ENCODE peak calls at places on chromosomes 16 and 17, in six cellular contexts. R, T, B, D, W and V are unnamed samples.

GRCh38 chr16:13391337-13391736 is 489.9 kb downstream of the SHISA9 start:
- DNase-seq in D (no peak), W (no peak), B (no peak), T (no peak), R (no peak), V (peak)

GRCh38 chr17:57480438-57481196 is 224.3 kb downstream of the MSI2 start:
- DNase-seq in B (no peak), W (peak), T (peak), D (peak), R (no peak), V (no peak)

GRCh38 chr17:21008516-21008915 is 34.3 kb downstream of the USP22 start:
- DNase-seq in R (no peak), T (no peak), W (no peak), B (no peak), D (no peak), V (no peak)

GRCh38 chr16:68229431-68230175 is 6.3 kb downstream of the ESRP2 start:
- DNase-seq in B (peak), W (peak), R (peak), D (peak), T (peak), V (no peak)

GRCh38 chr17:6269474-6269873 is 165.4 kb downstream of the AIPL1 start:
- DNase-seq in W (peak), R (peak), B (peak), T (no peak), D (peak), V (no peak)

GRCh38 chr16:84501077-84501735 is 3.3 kb downstream of the MEAK7 start:
- DNase-seq in B (no peak), D (peak), R (peak), T (no peak), W (no peak), V (no peak)

GRCh38 chr17:80931421-80932265 is 60.0 kb upstream of the CHMP6 start:
- DNase-seq in W (no peak), R (no peak), D (peak), B (peak), T (no peak), V (no peak)

GRCh38 chr17:40442392-40443195 is 656 bp upstream of the IGFBP4 start:
- DNase-seq in T (no peak), B (no peak), W (peak), R (peak), D (peak), V (no peak)

GRCh38 chr16:57997176-57997527 is 3.3 kb downstream of the ZNF319 start:
- DNase-seq in B (no peak), W (no peak), T (no peak), D (no peak), R (no peak), V (no peak)

GRCh38 chr17:20073056-20073979 is 64.2 kb downstream of the SPECC1 start:
- DNase-seq in W (peak), B (no peak), R (no peak), D (peak), T (no peak), V (no peak)

GRCh38 chr17:65064452-65065019 is 8.0 kb upstream of the GNA13 start:
- DNase-seq in W (peak), R (peak), D (peak), B (no peak), T (peak), V (no peak)

GRCh38 chr17:47277921-47278320 is 24.3 kb downstream of the ITGB3 start:
- DNase-seq in T (no peak), R (no peak), D (peak), B (no peak), W (no peak), V (no peak)

GRCh38 chr17:73359987-73360410 is 48.2 kb upstream of the CDC42EP4 start:
- DNase-seq in D (no peak), T (peak), R (no peak), W (no peak), B (no peak), V (no peak)

GRCh38 chr17:55263565-55264272 is 1.0 kb upstream of the HLF start:
- DNase-seq in T (no peak), D (no peak), W (no peak), B (no peak), R (no peak), V (no peak)

GRCh38 chr17:15121426-15121825 is 143.7 kb downstream of the PMP22 start:
- DNase-seq in T (no peak), B (no peak), D (peak), W (no peak), R (no peak), V (no peak)

GRCh38 chr16:48054881-48055601 is 100.8 kb downstream of the ABCC12 start:
- DNase-seq in B (peak), R (peak), T (peak), D (peak), W (peak), V (no peak)

GRCh38 chr16:11139624-11140375 is 116.2 kb downstream of the SOCS1 start:
- DNase-seq in R (no peak), D (no peak), B (no peak), T (peak), W (no peak), V (no peak)

GRCh38 chr16:83037102-83037501 is 410.3 kb downstream of the CDH13 start:
- DNase-seq in T (no peak), R (no peak), W (no peak), D (no peak), B (no peak), V (no peak)

GRCh38 chr16:17470871-17471744 is at the start of gene XYLT1:
- DNase-seq in B (no peak), D (peak), W (no peak), T (no peak), R (peak), V (no peak)

GRCh38 chr16:89195521-89196171 is 4.7 kb downstream of the SLC22A31 start:
- DNase-seq in R (no peak), W (no peak), D (no peak), T (no peak), B (no peak), V (no peak)

GRCh38 chr17:48719642-48720262 is 2.6 kb downstream of the PRAC1 start:
- DNase-seq in W (no peak), D (no peak), T (no peak), R (no peak), B (peak), V (no peak)

GRCh38 chr17:29179232-29180036 is 764 bp downstream of the MYO18A start:
- DNase-seq in B (no peak), T (peak), R (peak), W (peak), D (no peak), V (no peak)
- TF ChIP-seq BHLHE40 in B (no peak), T (no peak), R (no peak), W (peak), D (no peak), V (no peak)

GRCh38 chr17:68600123-68600880 is 865 bp downstream of the FAM20A start:
- DNase-seq in D (no peak), W (no peak), B (peak), T (peak), R (peak), V (no peak)
- TF ChIP-seq BHLHE40 in D (no peak), W (no peak), B (no peak), T (no peak), R (no peak), V (no peak)

DNA sequence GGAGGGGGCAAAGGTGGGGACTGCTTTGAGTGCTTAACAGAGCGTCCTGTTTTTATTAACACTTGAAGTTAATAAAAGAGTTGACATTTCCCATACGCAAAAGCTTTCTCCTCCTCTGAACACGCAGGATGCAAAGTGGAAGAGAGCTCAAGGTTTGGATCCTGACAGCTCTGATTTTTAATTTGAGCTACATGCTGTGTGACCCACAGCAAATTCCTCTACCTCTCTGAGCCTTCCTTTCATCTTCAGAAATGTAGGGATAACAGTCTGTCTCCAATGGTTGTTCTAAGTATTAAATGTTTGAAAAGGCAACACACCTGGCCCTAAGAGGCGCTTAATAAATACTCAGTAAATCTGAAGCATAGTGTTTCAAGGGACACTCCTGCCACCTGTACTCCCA is 93.0 kb downstream of the CDYL2 start:
- DNase-seq in B (no peak), D (no peak), T (no peak), R (no peak), W (no peak), V (no peak)
- TF ChIP-seq BHLHE40 in B (no peak), D (no peak), T (no peak), R (no peak), W (no peak), V (no peak)

GRCh38 chr16:85955566-85955965 is 56.6 kb downstream of the IRF8 start:
- DNase-seq in B (no peak), D (no peak), R (no peak), T (no peak), W (no peak), V (no peak)
- TF ChIP-seq BHLHE40 in B (no peak), D (no peak), R (no peak), T (no peak), W (no peak), V (no peak)